ENCODE peak calls at places on chromosomes 12 and 14, in eight cellular contexts. B is gastroesophageal sphincter; V is pancreas; H is natural killer cell; O is PC-3; C is upper lobe of right lung; I is right cardiac atrium; L is CD4-positive, alpha-beta T cell. T is an unnamed sample.

GRCh38 chr12:104109446-104110271 is 28.4 kb downstream of the NFYB start:
- ATAC-seq in B (no peak), V (peak), H (no peak), O (no peak), C (no peak), I (no peak), L (no peak), T (no peak)

GRCh38 chr14:71554959-71555612 is 377.1 kb upstream of the RGS6 start:
- ATAC-seq in B (no peak), V (no peak), H (no peak), O (no peak), C (no peak), I (no peak), L (peak), T (no peak)

GRCh38 chr12:62270384-62270783 is 10.2 kb downstream of the USP15 start:
- ATAC-seq in B (no peak), V (no peak), H (no peak), O (no peak), C (no peak), I (no peak), L (no peak), T (no peak)

GRCh38 chr14:68651652-68652432 is 141.0 kb downstream of the ZFP36L1 start:
- ATAC-seq in B (peak), V (no peak), H (no peak), O (no peak), C (no peak), I (peak), L (no peak), T (no peak)

GRCh38 chr14:101058571-101058970 is 155.0 kb upstream of the RTL1 start:
- ATAC-seq in B (no peak), V (no peak), H (no peak), O (peak), C (no peak), I (no peak), L (no peak), T (no peak)

GRCh38 chr12:106138646-106139421 is at the start of gene NUAK1:
- ATAC-seq in B (peak), V (peak), H (peak), O (peak), C (peak), I (peak), L (peak), T (peak)

GRCh38 chr12:131217024-131217586 is 263.4 kb downstream of the ADGRD1 start:
- ATAC-seq in B (no peak), V (no peak), H (no peak), O (no peak), C (no peak), I (no peak), L (no peak), T (no peak)

GRCh38 chr14:68630081-68630571 is 162.7 kb downstream of the ZFP36L1 start:
- ATAC-seq in B (no peak), V (no peak), H (no peak), O (no peak), C (peak), I (no peak), L (no peak), T (no peak)

GRCh38 chr14:84592770-84593169 is 937.2 kb upstream of the FLRT2 start:
- ATAC-seq in B (no peak), V (peak), H (no peak), O (no peak), C (no peak), I (no peak), L (no peak), T (no peak)